ENCODE peak calls at places on chromosomes 4 and X, in six cellular contexts. S is T-cell; O is left cardiac atrium; L is T-helper 17 cell; V is activated CD8-positive, alpha-beta memory T cell treated with anti-CD3 and anti-CD28 coated beads, Interleukin-2, amount 10 ng/mL, durations not matched to agents 7 days and 5 days; Z is Right ventricle myocardium inferior. M is an unnamed sample.
A peak's percentile ranks its signal among the peaks of the same experiment; 100 is the strongest.

GRCh38 chr4:140856692-140857091 is 100.5 kb upstream of the TBC1D9 start:
- ATAC-seq in S (no peak), O (peak; percentile 25), L (no peak), V (no peak), Z (peak; percentile 61), M (no peak)

GRCh38 chr4:184298255-184298654 is 80.6 kb upstream of the ENPP6 start:
- ATAC-seq in S (no peak), O (no peak), L (no peak), V (no peak), Z (no peak), M (no peak)

GRCh38 chr4:129641179-129641578 is 545.2 kb downstream of the C4orf33 start:
- ATAC-seq in S (no peak), O (no peak), L (no peak), V (no peak), Z (no peak), M (no peak)

GRCh38 chr4:154989511-154989910 is 208.4 kb downstream of the RBM46 start:
- ATAC-seq in S (no peak), O (no peak), L (no peak), V (no peak), Z (no peak), M (no peak)

GRCh38 chr4:159856451-159856850 is 753.6 kb downstream of the RAPGEF2 start:
- ATAC-seq in S (no peak), O (no peak), L (no peak), V (no peak), Z (no peak), M (no peak)

GRCh38 chr4:121653214-121653613 is 43.6 kb downstream of the ANXA5 start:
- ATAC-seq in S (no peak), O (no peak), L (no peak), V (no peak), Z (no peak), M (no peak)

GRCh38 chrX:24427747-24428019 is 37.4 kb upstream of the PDK3 start:
- ATAC-seq in S (no peak), O (no peak), L (no peak), V (no peak), Z (peak; percentile 23), M (no peak)

GRCh38 chr4:170990989-170991589 is 822.1 kb upstream of the GALNTL6 start:
- ATAC-seq in S (no peak), O (no peak), L (no peak), V (no peak), Z (no peak), M (peak; percentile 48)

GRCh38 chrX:118823263-118824172 is at the start of gene ZCCHC12:
- ATAC-seq in S (peak; percentile 97), O (peak; percentile 65), L (peak; percentile 90), V (peak; percentile 45), Z (peak; percentile 23), M (peak; percentile 75)

GRCh38 chr4:93960450-93960849 is 131.9 kb downstream of the ATOH1 start:
- ATAC-seq in S (no peak), O (no peak), L (no peak), V (no peak), Z (no peak), M (no peak)

GRCh38 chr4:77510367-77510766 is 95.3 kb upstream of the CXCL13 start:
- ATAC-seq in S (no peak), O (no peak), L (no peak), V (no peak), Z (no peak), M (no peak)

GRCh38 chr4:109164011-109164410 is 138.4 kb downstream of the COL25A1 start:
- ATAC-seq in S (no peak), O (no peak), L (no peak), V (no peak), Z (no peak), M (no peak)

GRCh38 chr4:2069986-2070385 is 10.9 kb downstream of the NAT8L start:
- ATAC-seq in S (no peak), O (no peak), L (no peak), V (no peak), Z (no peak), M (no peak)